ENCODE peak calls at places on chromosomes 11 and 22, in nine cellular contexts. One of them, this sample, is unnamed.

GRCh38 chr22:43263645-43264514 is 76.9 kb upstream of the TTLL12 start:
- DNase-seq in SK-N-SH: peak; percentile 66
- DNase-seq in cardiac muscle cell: no peak
- DNase-seq in tibial nerve: no peak
- DNase-seq in lower lobe of right lung: peak; percentile 71
- DNase-seq in heart right ventricle: peak; percentile 62
- DNase-seq in IMR-90: peak; percentile 88
- DNase-seq in osteoblast: no peak
- DNase-seq in psoas muscle: peak; percentile 64
- DNase-seq in this sample: peak; percentile 90

GRCh38 chr11:45056529-45056928 is 89.9 kb upstream of the PRDM11 start:
- DNase-seq in osteoblast: no peak
- DNase-seq in psoas muscle: no peak
- DNase-seq in tibial nerve: no peak
- DNase-seq in cardiac muscle cell: no peak
- DNase-seq in IMR-90: no peak
- DNase-seq in heart right ventricle: no peak
- DNase-seq in SK-N-SH: no peak
- DNase-seq in lower lobe of right lung: no peak
- DNase-seq in this sample: peak; percentile 11

GRCh38 chr11:34219862-34220490 is 114.5 kb downstream of the NAT10 start:
- DNase-seq in SK-N-SH: no peak
- DNase-seq in cardiac muscle cell: no peak
- DNase-seq in tibial nerve: peak; percentile 13
- DNase-seq in psoas muscle: peak; percentile 64
- DNase-seq in IMR-90: no peak
- DNase-seq in lower lobe of right lung: no peak
- DNase-seq in osteoblast: no peak
- DNase-seq in heart right ventricle: no peak
- DNase-seq in this sample: no peak

GRCh38 chr11:131796541-131796940 is 426.1 kb downstream of the NTM start:
- DNase-seq in heart right ventricle: no peak
- DNase-seq in IMR-90: no peak
- DNase-seq in tibial nerve: no peak
- DNase-seq in lower lobe of right lung: no peak
- DNase-seq in psoas muscle: no peak
- DNase-seq in osteoblast: no peak
- DNase-seq in cardiac muscle cell: no peak
- DNase-seq in SK-N-SH: no peak
- DNase-seq in this sample: no peak

GRCh38 chr11:61883327-61883726 is 8.0 kb downstream of the FADS3 start:
- DNase-seq in cardiac muscle cell: no peak
- DNase-seq in SK-N-SH: no peak
- DNase-seq in osteoblast: no peak
- DNase-seq in IMR-90: no peak
- DNase-seq in lower lobe of right lung: no peak
- DNase-seq in tibial nerve: no peak
- DNase-seq in psoas muscle: no peak
- DNase-seq in heart right ventricle: no peak
- DNase-seq in this sample: no peak

GRCh38 chr11:57491371-57492061 is 24.0 kb downstream of the SLC43A1 start:
- DNase-seq in cardiac muscle cell: peak; percentile 42
- DNase-seq in IMR-90: no peak
- DNase-seq in SK-N-SH: peak; percentile 73
- DNase-seq in osteoblast: peak; percentile 61
- DNase-seq in heart right ventricle: no peak
- DNase-seq in lower lobe of right lung: no peak
- DNase-seq in tibial nerve: no peak
- DNase-seq in psoas muscle: peak; percentile 76
- DNase-seq in this sample: no peak

GRCh38 chr22:25159028-25159427 is 40.6 kb upstream of the CRYBB3 start:
- DNase-seq in lower lobe of right lung: no peak
- DNase-seq in cardiac muscle cell: no peak
- DNase-seq in osteoblast: no peak
- DNase-seq in heart right ventricle: no peak
- DNase-seq in IMR-90: no peak
- DNase-seq in SK-N-SH: no peak
- DNase-seq in tibial nerve: no peak
- DNase-seq in psoas muscle: peak; percentile 68
- DNase-seq in this sample: no peak

GRCh38 chr11:120581317-120581716 is 69.8 kb downstream of the GRIK4 start:
- DNase-seq in SK-N-SH: no peak
- DNase-seq in IMR-90: no peak
- DNase-seq in osteoblast: no peak
- DNase-seq in tibial nerve: no peak
- DNase-seq in heart right ventricle: no peak
- DNase-seq in psoas muscle: no peak
- DNase-seq in lower lobe of right lung: no peak
- DNase-seq in cardiac muscle cell: no peak
- DNase-seq in this sample: no peak

GRCh38 chr22:40381461-40381860 is 11.1 kb downstream of the SGSM3 start:
- DNase-seq in tibial nerve: no peak
- DNase-seq in IMR-90: no peak
- DNase-seq in cardiac muscle cell: no peak
- DNase-seq in osteoblast: no peak
- DNase-seq in heart right ventricle: no peak
- DNase-seq in SK-N-SH: no peak
- DNase-seq in psoas muscle: no peak
- DNase-seq in lower lobe of right lung: no peak
- DNase-seq in this sample: no peak

GRCh38 chr11:107623183-107623582 is 32.2 kb downstream of the ELMOD1 start:
- DNase-seq in osteoblast: no peak
- DNase-seq in cardiac muscle cell: no peak
- DNase-seq in IMR-90: no peak
- DNase-seq in psoas muscle: peak; percentile 49
- DNase-seq in lower lobe of right lung: no peak
- DNase-seq in tibial nerve: no peak
- DNase-seq in SK-N-SH: no peak
- DNase-seq in heart right ventricle: no peak
- DNase-seq in this sample: no peak

GRCh38 chr11:2897048-2897447 is 11.5 kb upstream of the CDKN1C start:
- DNase-seq in cardiac muscle cell: no peak
- DNase-seq in psoas muscle: no peak
- DNase-seq in SK-N-SH: no peak
- DNase-seq in osteoblast: no peak
- DNase-seq in lower lobe of right lung: no peak
- DNase-seq in IMR-90: no peak
- DNase-seq in heart right ventricle: no peak
- DNase-seq in tibial nerve: no peak
- DNase-seq in this sample: no peak

GRCh38 chr11:46490576-46491100 is 99.1 kb upstream of the CHRM4 start:
- DNase-seq in lower lobe of right lung: no peak
- DNase-seq in osteoblast: no peak
- DNase-seq in IMR-90: peak; percentile 46
- DNase-seq in psoas muscle: no peak
- DNase-seq in tibial nerve: no peak
- DNase-seq in cardiac muscle cell: no peak
- DNase-seq in heart right ventricle: no peak
- DNase-seq in SK-N-SH: no peak
- DNase-seq in this sample: no peak

GRCh38 chr11:95698939-95699562 is 90.5 kb downstream of the FAM76B start:
- DNase-seq in IMR-90: peak; percentile 39
- DNase-seq in osteoblast: no peak
- DNase-seq in tibial nerve: no peak
- DNase-seq in lower lobe of right lung: no peak
- DNase-seq in SK-N-SH: no peak
- DNase-seq in cardiac muscle cell: no peak
- DNase-seq in psoas muscle: no peak
- DNase-seq in heart right ventricle: no peak
- DNase-seq in this sample: no peak

GRCh38 chr11:10725114-10725906 is 25.7 kb upstream of the CTR9 start:
- DNase-seq in lower lobe of right lung: no peak
- DNase-seq in IMR-90: peak; percentile 86
- DNase-seq in SK-N-SH: no peak
- DNase-seq in heart right ventricle: no peak
- DNase-seq in tibial nerve: no peak
- DNase-seq in cardiac muscle cell: no peak
- DNase-seq in psoas muscle: no peak
- DNase-seq in osteoblast: peak; percentile 82
- DNase-seq in this sample: no peak

GRCh38 chr11:74492084-74492483 is 1.4 kb downstream of the LIPT2 start:
- DNase-seq in heart right ventricle: no peak
- DNase-seq in cardiac muscle cell: no peak
- DNase-seq in psoas muscle: no peak
- DNase-seq in lower lobe of right lung: no peak
- DNase-seq in osteoblast: no peak
- DNase-seq in IMR-90: no peak
- DNase-seq in SK-N-SH: no peak
- DNase-seq in tibial nerve: no peak
- DNase-seq in this sample: no peak

GRCh38 chr11:47631473-47631872 is 10.9 kb downstream of the MTCH2 start:
- DNase-seq in SK-N-SH: no peak
- DNase-seq in IMR-90: peak; percentile 19
- DNase-seq in cardiac muscle cell: peak; percentile 37
- DNase-seq in osteoblast: no peak
- DNase-seq in heart right ventricle: no peak
- DNase-seq in psoas muscle: no peak
- DNase-seq in lower lobe of right lung: no peak
- DNase-seq in tibial nerve: no peak
- DNase-seq in this sample: no peak

GRCh38 chr11:134668076-134668475 is 256.0 kb upstream of the B3GAT1 start:
- DNase-seq in heart right ventricle: no peak
- DNase-seq in tibial nerve: no peak
- DNase-seq in psoas muscle: no peak
- DNase-seq in IMR-90: no peak
- DNase-seq in osteoblast: no peak
- DNase-seq in SK-N-SH: no peak
- DNase-seq in lower lobe of right lung: no peak
- DNase-seq in cardiac muscle cell: no peak
- DNase-seq in this sample: no peak

GRCh38 chr11:27735281-27735680 is 35.0 kb upstream of the BDNF start:
- DNase-seq in SK-N-SH: no peak
- DNase-seq in psoas muscle: no peak
- DNase-seq in cardiac muscle cell: no peak
- DNase-seq in IMR-90: no peak
- DNase-seq in tibial nerve: no peak
- DNase-seq in heart right ventricle: no peak
- DNase-seq in osteoblast: no peak
- DNase-seq in lower lobe of right lung: no peak
- DNase-seq in this sample: no peak

GRCh38 chr22:47609653-47610052 is 847.2 kb downstream of the TBC1D22A start:
- DNase-seq in psoas muscle: peak; percentile 28
- DNase-seq in IMR-90: no peak
- DNase-seq in osteoblast: peak; percentile 14
- DNase-seq in heart right ventricle: no peak
- DNase-seq in tibial nerve: no peak
- DNase-seq in SK-N-SH: no peak
- DNase-seq in lower lobe of right lung: no peak
- DNase-seq in cardiac muscle cell: no peak
- DNase-seq in this sample: peak; percentile 48

GRCh38 chr22:37517826-37518450 is 1.3 kb downstream of the CARD10 start:
- DNase-seq in psoas muscle: no peak
- DNase-seq in heart right ventricle: no peak
- DNase-seq in lower lobe of right lung: no peak
- DNase-seq in osteoblast: peak; percentile 87
- DNase-seq in IMR-90: no peak
- DNase-seq in SK-N-SH: no peak
- DNase-seq in tibial nerve: no peak
- DNase-seq in cardiac muscle cell: no peak
- DNase-seq in this sample: peak; percentile 42

GRCh38 chr11:11841121-11841604 is 609 bp upstream of the USP47 start:
- DNase-seq in tibial nerve: peak; percentile 27
- DNase-seq in lower lobe of right lung: no peak
- DNase-seq in SK-N-SH: no peak
- DNase-seq in psoas muscle: peak; percentile 70
- DNase-seq in heart right ventricle: peak; percentile 52
- DNase-seq in IMR-90: no peak
- DNase-seq in osteoblast: peak; percentile 61
- DNase-seq in cardiac muscle cell: peak; percentile 49
- DNase-seq in this sample: peak; percentile 76

GRCh38 chr11:106304274-106304673 is 226.8 kb downstream of the AASDHPPT start:
- DNase-seq in IMR-90: peak; percentile 66
- DNase-seq in osteoblast: peak; percentile 57
- DNase-seq in SK-N-SH: no peak
- DNase-seq in psoas muscle: no peak
- DNase-seq in lower lobe of right lung: no peak
- DNase-seq in heart right ventricle: no peak
- DNase-seq in tibial nerve: no peak
- DNase-seq in cardiac muscle cell: no peak
- DNase-seq in this sample: no peak

GRCh38 chr11:132610216-132610615 is 922.1 kb downstream of the OPCML start:
- DNase-seq in SK-N-SH: no peak
- DNase-seq in heart right ventricle: no peak
- DNase-seq in osteoblast: no peak
- DNase-seq in IMR-90: peak; percentile 85
- DNase-seq in cardiac muscle cell: no peak
- DNase-seq in lower lobe of right lung: no peak
- DNase-seq in psoas muscle: no peak
- DNase-seq in tibial nerve: no peak
- DNase-seq in this sample: no peak

GRCh38 chr11:125679397-125679796 is 1.2 kb downstream of the ACRV1 start:
- DNase-seq in tibial nerve: no peak
- DNase-seq in heart right ventricle: no peak
- DNase-seq in psoas muscle: no peak
- DNase-seq in IMR-90: peak; percentile 13
- DNase-seq in lower lobe of right lung: no peak
- DNase-seq in osteoblast: peak; percentile 48
- DNase-seq in SK-N-SH: no peak
- DNase-seq in cardiac muscle cell: no peak
- DNase-seq in this sample: no peak
- TF ChIP-seq CTCF in tibial nerve: no peak
- TF ChIP-seq CTCF in heart right ventricle: no peak
- TF ChIP-seq CTCF in psoas muscle: no peak
- TF ChIP-seq CTCF in IMR-90: peak; percentile 39
- TF ChIP-seq CTCF in lower lobe of right lung: no peak
- TF ChIP-seq CTCF in osteoblast: peak; percentile 37
- TF ChIP-seq CTCF in SK-N-SH: peak; percentile 48
- TF ChIP-seq CTCF in cardiac muscle cell: peak; percentile 8
- TF ChIP-seq CTCF in this sample: no peak

GRCh38 chr11:82979824-82980223 is 78.3 kb downstream of the DDIAS start:
- DNase-seq in lower lobe of right lung: no peak
- DNase-seq in tibial nerve: no peak
- DNase-seq in IMR-90: no peak
- DNase-seq in osteoblast: no peak
- DNase-seq in heart right ventricle: no peak
- DNase-seq in psoas muscle: no peak
- DNase-seq in SK-N-SH: no peak
- DNase-seq in cardiac muscle cell: no peak
- DNase-seq in this sample: no peak
- H3K4me3 ChIP-seq in lower lobe of right lung: no peak overlapping the region
- H3K4me3 ChIP-seq in tibial nerve: no peak overlapping the region
- H3K4me3 ChIP-seq in IMR-90: no peak overlapping the region
- H3K4me3 ChIP-seq in osteoblast: no peak overlapping the region
- H3K4me3 ChIP-seq in heart right ventricle: no peak overlapping the region
- H3K4me3 ChIP-seq in psoas muscle: no peak overlapping the region
- H3K4me3 ChIP-seq in SK-N-SH: no peak overlapping the region
- H3K4me3 ChIP-seq in cardiac muscle cell: no peak overlapping the region
- H3K4me3 ChIP-seq in this sample: no peak overlapping the region

GRCh38 chr22:23213031-23213555 is 32.8 kb downstream of the BCR start:
- DNase-seq in lower lobe of right lung: peak; percentile 24
- DNase-seq in heart right ventricle: no peak
- DNase-seq in SK-N-SH: no peak
- DNase-seq in osteoblast: no peak
- DNase-seq in IMR-90: no peak
- DNase-seq in psoas muscle: no peak
- DNase-seq in tibial nerve: no peak
- DNase-seq in cardiac muscle cell: no peak
- DNase-seq in this sample: peak; percentile 45
- H3K4me1 ChIP-seq in lower lobe of right lung: peaks cover 52% of the 10 kb centered on the region
- H3K4me1 ChIP-seq in heart right ventricle: peaks cover 59% of the 10 kb centered on the region
- H3K4me1 ChIP-seq in SK-N-SH: peaks cover 11% of the 10 kb centered on the region
- H3K4me1 ChIP-seq in osteoblast: peaks cover 12% of the 10 kb centered on the region
- H3K4me1 ChIP-seq in IMR-90: peaks cover 20% of the 10 kb centered on the region
- H3K4me1 ChIP-seq in psoas muscle: peaks cover 27% of the 10 kb centered on the region
- H3K4me1 ChIP-seq in tibial nerve: no peaks in the 10 kb centered on the region
- H3K4me1 ChIP-seq in cardiac muscle cell: peaks cover 12% of the 10 kb centered on the region
- H3K4me1 ChIP-seq in this sample: peaks cover 25% of the 10 kb centered on the region

GRCh38 chr11:7353100-7353499 is 101.4 kb downstream of the SYT9 start:
- DNase-seq in IMR-90: no peak
- DNase-seq in lower lobe of right lung: peak; percentile 20
- DNase-seq in SK-N-SH: no peak
- DNase-seq in tibial nerve: peak; percentile 11
- DNase-seq in psoas muscle: no peak
- DNase-seq in heart right ventricle: peak; percentile 7
- DNase-seq in osteoblast: no peak
- DNase-seq in cardiac muscle cell: peak; percentile 26
- DNase-seq in this sample: peak; percentile 29
- TF ChIP-seq CTCF in IMR-90: peak; percentile 23
- TF ChIP-seq CTCF in lower lobe of right lung: no peak
- TF ChIP-seq CTCF in SK-N-SH: no peak
- TF ChIP-seq CTCF in tibial nerve: no peak
- TF ChIP-seq CTCF in psoas muscle: peak; percentile 19
- TF ChIP-seq CTCF in heart right ventricle: peak; percentile 28
- TF ChIP-seq CTCF in osteoblast: peak; percentile 20
- TF ChIP-seq CTCF in cardiac muscle cell: peak; percentile 45
- TF ChIP-seq CTCF in this sample: peak; percentile 29

This sample was measured in kidney.